ENCODE peak calls at places on chromosomes 3 and 15, in six cellular contexts. B is psoas muscle, L is GM23338, R is SJSA1, I is left ventricle myocardium inferior, E is tibial nerve. Z is an unnamed sample. For H3K4me1, the result is how much of the 10 kb centered on the place peaks cover.

GRCh38 chr3:7793786-7794185 is 707.8 kb upstream of the LMCD1 start:
- DNase-seq in B (no peak), E (no peak), I (no peak), L (no peak), R (no peak), Z (no peak)

GRCh38 chr3:143337387-143337786 is 217.8 kb downstream of the CHST2 start:
- DNase-seq in L (no peak), E (no peak), R (no peak), B (no peak), I (no peak), Z (no peak)

GRCh38 chr3:78434801-78435200 is 1333.0 kb downstream of the ROBO1 start:
- DNase-seq in R (no peak), L (no peak), I (no peak), B (no peak), E (no peak), Z (no peak)

GRCh38 chr3:42819351-42819965 is 10.2 kb downstream of the ACKR2 start:
- DNase-seq in R (no peak), E (no peak), I (no peak), B (no peak), L (peak), Z (no peak)

GRCh38 chr3:13655074-13655913 is 106.4 kb downstream of the FBLN2 start:
- DNase-seq in L (peak), E (no peak), R (no peak), I (peak), B (peak), Z (peak)

GRCh38 chr3:111539351-111540331 is 2.4 kb upstream of the CD96 start:
- DNase-seq in B (no peak), E (no peak), R (peak), I (peak), L (peak), Z (no peak)

GRCh38 chr3:132421832-132422231 is 4.5 kb downstream of the DNAJC13 start:
- DNase-seq in B (no peak), L (no peak), R (peak), I (no peak), E (no peak), Z (no peak)

GRCh38 chr3:119279101-119279554 is 15.1 kb upstream of the ARHGAP31 start:
- DNase-seq in B (no peak), R (no peak), I (peak), E (no peak), L (no peak), Z (peak)

GRCh38 chr15:63458021-63458420 is 46.4 kb upstream of the USP3 start:
- DNase-seq in L (no peak), R (no peak), E (no peak), I (no peak), B (no peak), Z (no peak)

GRCh38 chr3:14480207-14481017 is 59.7 kb downstream of the GRIP2 start:
- DNase-seq in E (no peak), L (no peak), I (no peak), B (no peak), R (no peak), Z (peak)

GRCh38 chr3:110504401-110504800 is 567.2 kb upstream of the NECTIN3 start:
- DNase-seq in R (no peak), E (no peak), I (no peak), L (no peak), B (no peak), Z (no peak)

GRCh38 chr3:14317057-14317553 is 85.3 kb upstream of the SLC6A6 start:
- DNase-seq in B (no peak), E (no peak), I (no peak), R (no peak), L (peak), Z (no peak)

GRCh38 chr3:127712461-127712860 is 39.7 kb downstream of the ABTB1 start:
- DNase-seq in I (no peak), R (no peak), L (no peak), E (no peak), B (no peak), Z (no peak)

GRCh38 chr15:84398763-84399701 is 163.5 kb downstream of the GOLGA6L4 start:
- DNase-seq in L (peak), I (no peak), B (no peak), E (no peak), R (peak), Z (peak)

GRCh38 chr3:62295571-62295970 is 77.8 kb downstream of the FEZF2 start:
- DNase-seq in L (no peak), R (no peak), B (no peak), E (no peak), I (no peak), Z (no peak)

GRCh38 chr3:146770301-146770700 is 165.2 kb upstream of the PLSCR5 start:
- DNase-seq in B (no peak), I (no peak), E (no peak), R (no peak), L (no peak), Z (no peak)

GRCh38 chr3:141076026-141076797 is 25.1 kb downstream of the SPSB4 start:
- DNase-seq in I (no peak), L (no peak), E (no peak), B (no peak), R (no peak), Z (no peak)

GRCh38 chr15:81948751-81949150 is 97.1 kb downstream of the MEX3B start:
- DNase-seq in E (no peak), B (no peak), R (no peak), I (no peak), L (no peak), Z (no peak)

GRCh38 chr3:11059090-11059798 is 66.7 kb downstream of the SLC6A1 start:
- DNase-seq in B (peak), I (peak), L (peak), E (peak), R (peak), Z (no peak)

GRCh38 chr15:40340740-40341400 is at the start of gene CCDC9B:
- DNase-seq in B (peak), L (no peak), E (peak), I (peak), R (peak), Z (peak)

GRCh38 chr3:189714991-189715961 is 84.1 kb downstream of the TP63 start:
- DNase-seq in R (no peak), L (no peak), E (no peak), I (no peak), B (no peak), Z (no peak)

GRCh38 chr15:58357529-58358476 is 74.0 kb upstream of the LIPC start:
- DNase-seq in E (no peak), I (no peak), B (no peak), R (no peak), L (peak), Z (no peak)

GRCh38 chr3:31978553-31978952 is 2.5 kb downstream of the OSBPL10 start:
- DNase-seq in R (no peak), L (no peak), I (no peak), B (no peak), E (no peak), Z (no peak)

GRCh38 chr3:171809513-171810277 is 588 bp downstream of the PLD1 start:
- DNase-seq in L (peak), E (peak), R (peak), B (peak), I (peak), Z (peak)

GRCh38 chr3:113825090-113825489 is 13.5 kb upstream of the GRAMD1C start:
- DNase-seq in L (peak), R (peak), B (no peak), E (no peak), I (no peak), Z (no peak)

GRCh38 chr3:116863842-116864626 is 154.5 kb downstream of the TUSC7 start:
- DNase-seq in B (no peak), I (no peak), R (no peak), E (peak), L (peak), Z (no peak)
- H3K4me3 ChIP-seq in B (peak), I (peak), R (no peak), E (peak), L (peak), Z (peak)

DNA sequence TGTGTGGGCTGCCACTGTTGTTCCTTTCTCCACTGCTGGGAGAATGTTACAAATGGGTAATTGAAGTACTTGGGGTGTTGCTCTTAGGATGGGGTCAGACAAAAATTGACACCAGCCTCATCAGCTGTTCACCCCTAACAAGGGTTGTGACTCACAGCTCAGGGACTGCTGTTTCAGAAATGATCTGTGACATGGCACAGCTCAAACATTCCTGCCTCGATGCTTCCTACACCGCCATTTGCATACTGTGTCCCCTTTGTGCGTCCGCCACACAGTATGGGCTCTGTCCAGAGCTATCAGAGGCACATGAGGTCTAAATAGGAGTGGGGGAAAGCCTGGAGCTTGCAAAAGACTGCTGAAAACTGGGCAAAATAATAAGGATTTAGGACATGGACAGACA is 43.9 kb downstream of the CCNL1 start:
- DNase-seq in L (no peak), B (no peak), R (no peak), I (no peak), E (no peak), Z (no peak)
- H3K4me1 ChIP-seq in L (under half), B (under half), R (under half), I (half or more), E (under half), Z (under half)

DNA sequence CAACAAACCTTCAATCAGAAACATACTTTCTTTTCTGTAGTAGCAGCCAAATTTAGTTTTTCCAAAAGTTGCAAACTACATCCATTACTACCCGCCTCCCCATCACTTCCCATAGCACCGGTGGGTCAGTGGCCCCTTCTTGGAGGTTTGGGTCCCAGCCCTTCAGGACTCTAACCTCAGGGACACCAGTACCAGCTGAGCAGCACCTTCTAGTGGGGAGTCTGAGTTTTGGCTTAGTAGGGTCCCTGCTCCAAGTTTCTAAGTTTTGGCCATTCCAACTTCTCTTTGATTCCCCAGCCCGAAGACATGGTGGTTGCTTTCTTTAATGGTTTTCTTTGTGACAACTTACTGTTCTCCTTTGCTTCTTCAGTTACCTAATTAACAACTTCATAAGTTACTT is 160.6 kb downstream of the ECT2 start:
- DNase-seq in I (no peak), R (no peak), E (no peak), L (peak), B (no peak), Z (no peak)
- H3K4me3 ChIP-seq in I (no peak), R (no peak), E (no peak), L (no peak), B (no peak), Z (no peak)

GRCh38 chr3:23859839-23860382 is 54.2 kb downstream of the UBE2E1 start:
- DNase-seq in E (no peak), B (no peak), L (no peak), I (no peak), R (no peak), Z (no peak)
- H3K4me1 ChIP-seq in E (under half), B (half or more), L (under half), I (half or more), R (under half), Z (under half)

DNA sequence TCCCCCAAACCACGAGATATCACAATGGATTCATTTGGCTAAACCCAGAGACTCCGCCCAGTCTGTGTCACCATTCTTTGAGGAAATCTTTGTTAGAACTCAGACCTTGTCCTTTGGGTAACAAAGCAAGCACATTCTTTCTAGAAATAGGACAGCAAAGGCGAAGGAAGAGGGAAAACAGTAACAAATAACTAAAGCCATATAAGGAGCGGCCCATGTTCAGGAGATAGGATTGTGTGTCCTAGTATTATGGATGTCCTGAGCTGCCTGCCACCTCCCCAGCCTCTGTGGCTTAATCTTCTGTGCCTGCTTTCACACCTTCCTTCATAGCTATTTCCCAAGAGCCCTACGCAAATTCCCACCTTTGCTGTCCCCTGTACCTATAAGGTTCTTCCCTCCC is 59.9 kb downstream of the UACA start:
- DNase-seq in I (no peak), E (no peak), B (no peak), R (peak), L (peak), Z (no peak)
- H3K4me3 ChIP-seq in I (peak), E (no peak), B (peak), R (no peak), L (no peak), Z (peak)

DNA sequence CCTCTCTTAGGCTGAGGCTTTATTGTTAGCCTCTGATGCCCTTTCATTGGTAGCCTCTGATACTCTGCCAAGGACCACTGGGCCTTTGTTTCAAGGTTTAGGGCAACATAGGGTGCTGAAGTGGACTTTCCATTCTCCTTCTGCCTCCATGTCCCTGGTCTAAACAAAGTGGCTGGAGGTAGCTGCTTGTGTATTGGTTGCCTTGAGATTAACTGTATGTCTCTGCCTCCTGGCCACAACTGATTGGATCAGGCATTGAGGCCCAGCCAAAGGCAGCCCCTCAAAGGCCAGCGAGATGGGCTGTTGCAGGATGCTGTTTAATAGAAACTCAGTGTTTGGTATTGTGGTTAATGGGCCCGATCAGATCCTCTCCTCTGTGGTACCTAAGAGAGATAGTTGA is 77.9 kb upstream of the PRR23C start:
- DNase-seq in L (no peak), E (peak), I (no peak), B (no peak), R (no peak), Z (no peak)
- H3K4me1 ChIP-seq in L (under half), E (under half), I (under half), B (under half), R (under half), Z (under half)

GRCh38 chr3:46947545-46947899 is 29.0 kb downstream of the CCDC12 start:
- DNase-seq in R (no peak), I (no peak), L (no peak), B (no peak), E (no peak), Z (no peak)

GRCh38 chr3:46947981-46948791 is 28.4 kb downstream of the CCDC12 start:
- DNase-seq in E (no peak), I (peak), B (peak), R (no peak), L (no peak), Z (no peak)

GRCh38 chr3:46946416-46946815 is 30.1 kb downstream of the CCDC12 start:
- DNase-seq in E (no peak), R (no peak), B (no peak), I (no peak), L (no peak), Z (no peak)

GRCh38 chr3:46948830-46949671 is 27.5 kb downstream of the CCDC12 start:
- DNase-seq in E (no peak), B (no peak), I (peak), L (peak), R (no peak), Z (no peak)

DNA sequence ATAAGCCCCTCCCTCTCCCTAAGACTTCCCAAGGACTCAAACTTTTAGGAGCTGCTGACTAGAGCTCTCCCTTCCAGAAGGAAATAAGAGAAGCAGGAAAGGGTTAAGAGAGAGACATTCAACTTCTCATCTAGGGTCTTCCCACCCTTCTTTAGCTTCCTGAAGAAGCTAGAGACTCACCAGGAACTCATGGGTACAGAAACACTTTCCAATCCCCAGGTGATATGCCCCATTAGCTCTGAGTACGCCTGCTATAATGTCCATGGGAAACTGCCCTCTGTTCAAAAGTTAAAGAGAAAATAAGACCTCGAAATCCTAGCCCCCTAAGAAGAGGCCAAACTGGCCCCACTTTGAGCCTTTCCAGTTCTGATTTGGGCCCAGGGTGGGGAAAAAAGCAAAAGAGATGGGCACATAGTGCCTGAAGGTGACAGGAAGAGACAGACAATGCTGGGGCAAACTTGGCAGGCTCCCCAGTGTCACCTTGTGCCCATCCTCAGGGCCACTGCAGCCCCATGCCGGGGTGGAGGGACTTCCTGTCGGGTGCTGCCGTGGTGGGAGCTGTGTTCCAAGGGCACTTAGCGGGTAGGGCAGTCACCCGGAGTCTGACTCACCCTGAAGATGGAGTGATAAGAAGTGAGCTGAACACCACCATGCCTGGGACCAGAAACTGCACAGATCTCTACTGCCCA is 29.5 kb downstream of the CCDC12 start:
- DNase-seq in B (peak), E (no peak), R (peak), L (no peak), I (no peak), Z (no peak)
- H3K4me3 ChIP-seq in B (no peak), E (no peak), R (no peak), L (no peak), I (peak), Z (no peak)

GRCh38 chr15:55615445-55615844 is 27.3 kb upstream of the PYGO1 start:
- DNase-seq in E (no peak), I (no peak), B (no peak), L (no peak), R (no peak), Z (no peak)

GRCh38 chr15:55618396-55618795 is 30.3 kb upstream of the PYGO1 start:
- DNase-seq in R (no peak), E (no peak), B (no peak), I (no peak), L (no peak), Z (no peak)

GRCh38 chr15:55619783-55620182 is 31.6 kb upstream of the PYGO1 start:
- DNase-seq in E (no peak), I (no peak), L (no peak), R (no peak), B (no peak), Z (no peak)
- H3K4me1 ChIP-seq in E (under half), I (under half), L (under half), R (under half), B (under half), Z (under half)

DNA sequence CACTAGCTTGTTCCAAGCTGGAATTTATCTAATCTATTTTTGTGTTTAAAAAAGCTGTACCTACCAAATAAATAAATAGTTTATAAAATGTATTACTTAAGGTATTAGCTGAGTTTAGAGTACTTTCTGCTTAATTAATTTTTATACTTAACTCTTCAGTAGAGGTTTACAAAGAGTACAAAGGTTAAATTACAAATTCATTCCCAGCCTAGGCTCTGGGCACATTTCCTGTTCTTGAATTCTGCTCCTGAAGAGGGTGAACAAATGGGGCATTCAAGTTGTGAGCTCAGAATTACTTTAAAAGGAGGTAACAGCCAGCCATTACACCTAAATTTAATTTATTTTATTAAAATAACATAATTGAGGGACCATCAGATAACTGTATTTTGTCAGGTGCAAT is 26.4 kb downstream of the MKRN2 start:
- DNase-seq in L (no peak), R (no peak), B (no peak), E (no peak), I (no peak), Z (no peak)
- H3K4me3 ChIP-seq in L (no peak), R (no peak), B (no peak), E (no peak), I (no peak), Z (no peak)

Z was measured in aorta.